ENCODE peak calls at places on chromosomes 11 and 22, in nine cellular contexts. Z is kidney; H is progenitor cell of endocrine pancreas; Y is SK-MEL-5; K is HL-60; N is ELR; U is fibroblast of gingiva; L is activated effector memory CD4-positive, alpha-beta T cell treated with anti-CD3 and anti-CD28 coated beads, Interleukin-2, amount 50 U/mL, for 16 hours; B is cardiac muscle cell. P is an unnamed sample.

GRCh38 chr11:36512016-36512415 is 1.9 kb upstream of the TRAF6 start:
- DNase-seq in U (no peak), K (no peak), N (peak; percentile 64), Y (no peak), H (no peak), B (no peak), Z (no peak), L (no peak), P (no peak)

GRCh38 chr11:116536416-116536815 is 236.4 kb downstream of the BUD13 start:
- DNase-seq in U (no peak), Y (no peak), N (no peak), H (no peak), Z (no peak), L (no peak), B (no peak), K (no peak), P (no peak)

GRCh38 chr11:128884703-128885338 is 6.3 kb upstream of the KCNJ5 start:
- DNase-seq in Y (peak; percentile 65), Z (no peak), N (peak; percentile 68), H (peak; percentile 56), K (peak; percentile 54), U (peak; percentile 42), B (peak; percentile 82), L (peak; percentile 76), P (peak; percentile 11)

GRCh38 chr11:124493256-124493655 is 47.8 kb upstream of the OR8B8 start:
- DNase-seq in B (no peak), Y (no peak), U (no peak), N (no peak), Z (no peak), L (no peak), H (no peak), K (no peak), P (no peak)

GRCh38 chr11:1232328-1233321 is 9.8 kb downstream of the MUC5B start:
- DNase-seq in H (no peak), L (peak; percentile 59), K (no peak), N (no peak), Z (peak; percentile 61), U (no peak), Y (no peak), B (no peak), P (no peak)

GRCh38 chr11:43367382-43368178 is 8.9 kb downstream of the TTC17 start:
- DNase-seq in B (no peak), L (no peak), N (peak; percentile 23), K (no peak), U (no peak), Y (no peak), H (no peak), Z (no peak), P (no peak)

GRCh38 chr22:22031571-22031970 is 49.0 kb upstream of the TOP3B start:
- DNase-seq in B (no peak), U (no peak), Z (no peak), N (no peak), K (no peak), Y (no peak), H (no peak), L (no peak), P (no peak)

GRCh38 chr11:704799-705645 is 1.0 kb upstream of the EPS8L2 start:
- DNase-seq in K (no peak), B (no peak), Z (peak; percentile 93), H (no peak), U (no peak), N (no peak), Y (no peak), L (no peak), P (no peak)

GRCh38 chr11:1830119-1830499 is 4.7 kb upstream of the SYT8 start:
- DNase-seq in Y (no peak), K (no peak), N (no peak), Z (peak; percentile 66), H (no peak), L (peak; percentile 57), U (no peak), B (no peak), P (no peak)

GRCh38 chr22:36238348-36239149 is 778 bp downstream of the APOL2 start:
- DNase-seq in L (peak; percentile 65), U (peak; percentile 10), B (peak; percentile 13), H (no peak), Y (peak; percentile 14), Z (peak; percentile 60), K (no peak), N (peak; percentile 26), P (no peak)

GRCh38 chr11:73406619-73407018 is 30.4 kb downstream of the RELT start:
- DNase-seq in K (no peak), H (no peak), U (no peak), L (no peak), B (no peak), Y (no peak), N (no peak), Z (no peak), P (no peak)

GRCh38 chr11:102630598-102631448 is 5.7 kb upstream of the MMP20 start:
- DNase-seq in N (no peak), L (no peak), K (no peak), Y (no peak), B (no peak), H (no peak), U (no peak), Z (no peak), P (no peak)

GRCh38 chr11:130449996-130450419 is 1.6 kb downstream of the ADAMTS15 start:
- DNase-seq in U (peak; percentile 55), N (no peak), K (no peak), H (peak; percentile 53), L (no peak), Z (peak; percentile 94), B (peak; percentile 95), Y (no peak), P (no peak)

GRCh38 chr11:116772443-116773202 is at the start of gene BUD13:
- DNase-seq in Z (peak; percentile 96), L (peak; percentile 98), N (peak; percentile 88), K (peak; percentile 92), U (peak; percentile 77), B (peak; percentile 92), Y (peak; percentile 77), H (peak; percentile 85), P (peak; percentile 46)

GRCh38 chr22:35568751-35569725 is 28.4 kb downstream of the RASD2 start:
- DNase-seq in U (no peak), Z (no peak), H (no peak), L (no peak), N (peak; percentile 62), Y (no peak), B (no peak), K (no peak), P (no peak)

GRCh38 chr11:36790450-36790849 is 192.4 kb upstream of the RAG2 start:
- DNase-seq in Z (no peak), B (peak; percentile 31), N (no peak), H (no peak), U (no peak), L (no peak), K (no peak), Y (no peak), P (no peak)

GRCh38 chr22:21861856-21862255 is 5.6 kb downstream of the MAPK1 start:
- DNase-seq in Y (no peak), H (no peak), U (no peak), N (no peak), K (peak; percentile 67), B (no peak), L (no peak), Z (no peak), P (no peak)